ENCODE peak calls at places on chromosome 1, in nine cellular contexts. W, S, J, T, C, B, X, L and H are unnamed samples.

GRCh38 chr1:156101880-156102279 is 12.6 kb upstream of the LMNA start:
- DNase-seq in W (no peak), S (no peak), J (no peak), T (no peak), C (no peak), B (no peak), X (peak; percentile 64), L (no peak), H (no peak)

GRCh38 chr1:7294636-7295035 is 476.5 kb upstream of the VAMP3 start:
- DNase-seq in W (no peak), S (no peak), J (no peak), T (no peak), C (no peak), B (no peak), X (no peak), L (no peak), H (no peak)

GRCh38 chr1:185207980-185208602 is 51.1 kb downstream of the SWT1 start:
- DNase-seq in W (no peak), S (no peak), J (no peak), T (no peak), C (no peak), B (peak; percentile 9), X (peak; percentile 4), L (no peak), H (no peak)

GRCh38 chr1:147338571-147338970 is 96.1 kb downstream of the CHD1L start:
- DNase-seq in W (no peak), S (no peak), J (no peak), T (no peak), C (no peak), B (no peak), X (no peak), L (no peak), H (no peak)

GRCh38 chr1:245322673-245323072 is 167.9 kb downstream of the KIF26B start:
- DNase-seq in W (no peak), S (no peak), J (no peak), T (no peak), C (no peak), B (peak; percentile 21), X (peak; percentile 39), L (no peak), H (no peak)

GRCh38 chr1:117674521-117675400 is 68.9 kb downstream of the TENT5C start:
- DNase-seq in W (peak; percentile 80), S (no peak), J (no peak), T (no peak), C (no peak), B (no peak), X (peak; percentile 53), L (no peak), H (no peak)

GRCh38 chr1:30329802-30330557 is 393.4 kb downstream of the MATN1 start:
- DNase-seq in W (no peak), S (no peak), J (no peak), T (no peak), C (no peak), B (no peak), X (peak; percentile 2), L (no peak), H (no peak)

GRCh38 chr1:178168535-178168934 is 74.6 kb downstream of the RASAL2 start:
- DNase-seq in W (no peak), S (no peak), J (no peak), T (no peak), C (no peak), B (peak; percentile 42), X (peak; percentile 55), L (no peak), H (no peak)

GRCh38 chr1:164226977-164227376 is 332.0 kb upstream of the PBX1 start:
- DNase-seq in W (no peak), S (no peak), J (no peak), T (no peak), C (no peak), B (no peak), X (no peak), L (no peak), H (no peak)

GRCh38 chr1:87121732-87122163 is 206.9 kb upstream of the LMO4 start:
- DNase-seq in W (no peak), S (no peak), J (no peak), T (no peak), C (no peak), B (no peak), X (no peak), L (no peak), H (no peak)